ENCODE peak calls at places on chromosomes 13 and 19, in seven cellular contexts. T, Y, L, A, C, H and V are unnamed samples.

GRCh38 chr13:31045621-31046081 is 113.2 kb downstream of the TEX26 start:
- DNase-seq in T (peak; percentile 89), Y (peak; percentile 62), L (peak; percentile 69), A (peak; percentile 90), C (peak; percentile 97), H (no peak), V (no peak)

GRCh38 chr13:40769970-40770369 is 1.0 kb downstream of the MRPS31 start:
- DNase-seq in T (no peak), Y (no peak), L (no peak), A (no peak), C (no peak), H (no peak), V (no peak)

GRCh38 chr19:1210227-1210538 is 4.6 kb downstream of the STK11 start:
- DNase-seq in T (no peak), Y (no peak), L (no peak), A (no peak), C (no peak), H (no peak), V (no peak)

GRCh38 chr13:103883152-103883551 is 816.9 kb upstream of the SLC10A2 start:
- DNase-seq in T (peak; percentile 82), Y (peak; percentile 49), L (peak; percentile 68), A (peak; percentile 79), C (peak; percentile 95), H (peak; percentile 84), V (peak; percentile 15)

GRCh38 chr19:11141937-11142527 is 13.6 kb downstream of the SPC24 start:
- DNase-seq in T (no peak), Y (no peak), L (no peak), A (peak; percentile 43), C (no peak), H (no peak), V (no peak)

GRCh38 chr13:48775804-48776203 is 122.1 kb downstream of the CYSLTR2 start:
- DNase-seq in T (peak; percentile 97), Y (no peak), L (no peak), A (no peak), C (peak; percentile 97), H (no peak), V (no peak)

GRCh38 chr13:27000686-27001085 is 170.9 kb downstream of the USP12 start:
- DNase-seq in T (no peak), Y (no peak), L (no peak), A (no peak), C (no peak), H (no peak), V (no peak)

GRCh38 chr13:73741742-73742141 is 392.5 kb downstream of the KLF12 start:
- DNase-seq in T (no peak), Y (no peak), L (no peak), A (no peak), C (no peak), H (no peak), V (no peak)

GRCh38 chr13:44142911-44143665 is 230.5 kb upstream of the SERP2 start:
- DNase-seq in T (no peak), Y (no peak), L (no peak), A (peak; percentile 66), C (peak; percentile 49), H (no peak), V (no peak)

GRCh38 chr13:40940841-40941240 is 78.3 kb downstream of the ELF1 start:
- DNase-seq in T (peak; percentile 6), Y (no peak), L (no peak), A (no peak), C (no peak), H (no peak), V (no peak)

GRCh38 chr13:31093145-31093885 is 68.4 kb downstream of the HSPH1 start:
- DNase-seq in T (no peak), Y (no peak), L (no peak), A (no peak), C (no peak), H (no peak), V (no peak)

GRCh38 chr19:42327381-42327780 is 1.9 kb downstream of the MEGF8 start:
- DNase-seq in T (no peak), Y (no peak), L (no peak), A (no peak), C (no peak), H (no peak), V (no peak)

GRCh38 chr19:42324655-42325307 is 654 bp upstream of the MEGF8 start:
- DNase-seq in T (no peak), Y (no peak), L (no peak), A (no peak), C (no peak), H (no peak), V (no peak)

GRCh38 chr19:42326969-42327368 is 1.5 kb downstream of the MEGF8 start:
- DNase-seq in T (no peak), Y (no peak), L (no peak), A (no peak), C (no peak), H (no peak), V (no peak)

GRCh38 chr19:42325308-42325895 is at the start of gene MEGF8:
- DNase-seq in T (peak; percentile 99), Y (peak; percentile 98), L (peak; percentile 98), A (peak; percentile 100), C (peak; percentile 99), H (peak; percentile 99), V (peak; percentile 96)

DNA sequence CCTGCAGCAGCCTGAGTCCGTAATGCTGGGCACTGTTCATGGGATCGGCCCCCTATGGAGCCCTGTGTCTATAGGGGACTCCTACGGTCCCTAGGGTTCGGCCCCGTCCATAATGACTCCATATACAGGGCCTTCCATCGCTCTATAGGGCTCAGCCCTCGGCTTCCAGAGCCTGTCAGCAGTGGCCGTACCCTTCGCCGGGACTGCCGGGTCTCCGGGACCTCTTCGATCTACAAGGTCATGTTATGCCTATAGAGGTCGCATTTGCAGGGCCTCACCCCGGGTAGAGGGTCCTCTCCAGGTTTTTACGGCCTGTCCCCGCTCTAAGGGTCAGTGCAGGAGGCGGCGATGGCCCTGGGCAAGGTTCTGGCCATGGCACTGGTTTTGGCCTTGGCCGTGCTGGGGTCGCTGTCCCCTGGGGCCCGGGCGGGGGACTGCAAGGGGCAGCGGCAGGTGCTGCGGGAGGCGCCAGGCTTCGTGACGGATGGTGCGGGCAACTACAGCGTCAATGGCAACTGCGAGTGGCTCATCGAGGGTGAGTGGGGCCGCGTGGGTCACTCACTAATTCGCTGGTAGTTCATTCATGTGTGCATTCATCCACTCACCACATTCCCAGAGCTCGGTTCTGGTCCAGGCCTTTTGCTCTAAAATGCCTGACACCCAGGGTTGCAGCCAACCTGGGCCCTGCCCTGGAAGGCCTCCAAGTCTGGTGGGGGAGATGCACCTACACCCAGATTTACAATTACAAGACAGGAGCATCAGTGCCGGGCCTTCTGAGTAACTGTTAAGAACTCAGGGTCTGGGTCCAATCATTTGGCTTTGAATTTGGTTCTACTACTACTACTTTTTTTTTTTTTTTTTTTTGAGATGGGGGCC is 699 bp downstream of the MEGF8 start:
- DNase-seq in T (no peak), Y (no peak), L (peak; percentile 28), A (no peak), C (no peak), H (peak; percentile 46), V (no peak)
- TF ChIP-seq CTCF in T (peak; percentile 3), Y (no peak), L (no peak), A (peak; percentile 43), C (no peak), H (peak; percentile 1), V (no peak)

DNA sequence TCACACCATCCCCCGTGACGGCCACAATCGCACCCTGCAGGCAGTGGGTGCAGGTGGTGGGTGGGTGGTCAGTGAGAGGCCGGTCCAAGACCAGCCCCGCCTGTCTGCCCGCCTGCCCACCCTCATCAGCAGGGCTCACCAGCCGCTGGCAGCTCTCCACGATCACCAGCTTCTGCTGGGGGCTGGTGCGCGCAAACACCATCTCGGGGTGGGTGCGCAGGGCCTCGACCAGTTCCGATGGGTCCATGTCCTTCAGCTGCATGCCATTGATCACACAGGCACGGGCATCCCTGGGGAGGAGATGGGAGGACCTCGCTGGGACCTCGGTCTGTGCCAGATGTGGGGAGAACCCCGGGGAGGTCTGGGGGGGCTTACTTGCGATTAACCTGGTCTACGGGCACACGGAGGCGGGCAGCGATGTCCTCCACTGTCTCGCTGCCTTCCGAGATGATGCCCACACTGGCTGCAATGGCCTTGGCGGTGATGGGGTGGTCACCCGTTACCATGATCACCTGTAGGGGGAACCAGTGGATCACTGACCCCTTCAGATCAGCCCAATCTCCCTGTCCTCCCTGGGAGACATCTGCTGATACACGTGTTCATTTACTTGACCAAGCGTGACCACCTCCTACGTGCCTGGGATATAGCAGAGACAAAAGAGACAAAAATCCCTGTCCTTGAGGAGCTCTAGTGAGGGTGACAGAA is 8.0 kb downstream of the ATP4A start:
- DNase-seq in T (peak; percentile 30), Y (no peak), L (no peak), A (peak; percentile 86), C (peak; percentile 35), H (peak; percentile 23), V (no peak)
- TF ChIP-seq CTCF in T (peak; percentile 45), Y (no peak), L (peak; percentile 17), A (peak; percentile 71), C (peak; percentile 39), H (no peak), V (peak; percentile 13)

GRCh38 chr19:50902640-50903039 is 8.6 kb downstream of the KLK4 start:
- DNase-seq in T (no peak), Y (no peak), L (no peak), A (no peak), C (no peak), H (no peak), V (no peak)

GRCh38 chr19:50910722-50911121 is 473 bp downstream of the KLK4 start:
- DNase-seq in T (no peak), Y (no peak), L (no peak), A (no peak), C (no peak), H (no peak), V (no peak)

GRCh38 chr19:50908311-50908710 is 2.9 kb downstream of the KLK4 start:
- DNase-seq in T (no peak), Y (no peak), L (no peak), A (no peak), C (no peak), H (no peak), V (no peak)

GRCh38 chr19:50909240-50910070 is 1.7 kb downstream of the KLK4 start:
- DNase-seq in T (no peak), Y (peak; percentile 19), L (peak; percentile 29), A (peak; percentile 82), C (no peak), H (peak; percentile 87), V (no peak)

GRCh38 chr19:50906217-50906616 is 5.0 kb downstream of the KLK4 start:
- DNase-seq in T (no peak), Y (no peak), L (peak; percentile 51), A (peak; percentile 39), C (no peak), H (peak; percentile 58), V (no peak)
- TF ChIP-seq CTCF in T (peak; percentile 40), Y (no peak), L (peak; percentile 14), A (peak; percentile 45), C (peak; percentile 23), H (peak; percentile 57), V (peak; percentile 43)

GRCh38 chr19:46349311-46349993 is 2.6 kb downstream of the PPP5C start:
- DNase-seq in T (no peak), Y (no peak), L (no peak), A (no peak), C (no peak), H (peak; percentile 28), V (no peak)

GRCh38 chr19:46347985-46348384 is 1.1 kb downstream of the PPP5C start:
- DNase-seq in T (no peak), Y (no peak), L (no peak), A (no peak), C (no peak), H (no peak), V (no peak)

GRCh38 chr19:46345157-46345556 is 1.7 kb upstream of the PPP5C start:
- DNase-seq in T (no peak), Y (no peak), L (no peak), A (no peak), C (no peak), H (no peak), V (no peak)

GRCh38 chr19:46346821-46347571 is at the start of gene PPP5C:
- DNase-seq in T (peak; percentile 96), Y (peak; percentile 87), L (peak; percentile 95), A (peak; percentile 98), C (peak; percentile 90), H (peak; percentile 97), V (peak; percentile 95)

GRCh38 chr19:46347572-46347883 is 641 bp downstream of the PPP5C start:
- DNase-seq in T (no peak), Y (no peak), L (no peak), A (no peak), C (no peak), H (no peak), V (no peak)
- TF ChIP-seq CTCF in T (no peak), Y (no peak), L (no peak), A (peak; percentile 38), C (no peak), H (no peak), V (no peak)